ENCODE peak calls at places on chromosome 17, in seven cellular contexts. Q is choroid plexus epithelial cell, A is uterus, V is A549, R is brain microvascular endothelial cell, Z is ascending aorta, F is left ventricle myocardium inferior. L is an unnamed sample.

GRCh38 chr17:49775546-49776260 is 11.8 kb upstream of the FAM117A start:
- DNase-seq in Q (peak), A (no peak), V (no peak), R (peak), Z (no peak), F (no peak), L (no peak)

GRCh38 chr17:77693301-77693700 is 265.2 kb upstream of the TNRC6C start:
- DNase-seq in Q (no peak), A (no peak), V (no peak), R (no peak), Z (no peak), F (no peak), L (no peak)

GRCh38 chr17:30376621-30377452 is 1.9 kb upstream of the CPD start:
- DNase-seq in Q (peak), A (peak), V (no peak), R (peak), Z (no peak), F (peak), L (peak)

GRCh38 chr17:30519707-30520106 is 42.5 kb downstream of the GOSR1 start:
- DNase-seq in Q (peak), A (no peak), V (no peak), R (peak), Z (no peak), F (no peak), L (peak)

GRCh38 chr17:14582996-14583395 is 282.1 kb downstream of the HS3ST3B1 start:
- DNase-seq in Q (no peak), A (no peak), V (no peak), R (no peak), Z (no peak), F (no peak), L (no peak)

GRCh38 chr17:29571486-29571882 is 3.0 kb downstream of the TP53I13 start:
- DNase-seq in Q (no peak), A (no peak), V (no peak), R (no peak), Z (no peak), F (no peak), L (no peak)

GRCh38 chr17:50768348-50768761 is 1.0 kb upstream of the ANKRD40CL start:
- DNase-seq in Q (no peak), A (no peak), V (peak), R (no peak), Z (no peak), F (no peak), L (no peak)

GRCh38 chr17:35788504-35788998 is 6.9 kb downstream of the MMP28 start:
- DNase-seq in Q (peak), A (no peak), V (peak), R (peak), Z (no peak), F (no peak), L (peak)

GRCh38 chr17:74497471-74497870 is 31.0 kb downstream of the CD300A start:
- DNase-seq in Q (no peak), A (no peak), V (no peak), R (no peak), Z (no peak), F (no peak), L (no peak)

GRCh38 chr17:29683481-29683880 is 60.8 kb upstream of the CORO6 start:
- DNase-seq in Q (no peak), A (no peak), V (no peak), R (no peak), Z (no peak), F (no peak), L (no peak)

GRCh38 chr17:19645608-19646250 is 2.8 kb upstream of the ALDH3A2 start:
- DNase-seq in Q (peak), A (peak), V (peak), R (peak), Z (no peak), F (no peak), L (no peak)

GRCh38 chr17:67378444-67379250 is 1.6 kb downstream of the PITPNC1 start:
- DNase-seq in Q (peak), A (peak), V (peak), R (peak), Z (peak), F (peak), L (no peak)

GRCh38 chr17:2996208-2996855 is 67.1 kb downstream of the OR1D5 start:
- DNase-seq in Q (no peak), A (no peak), V (no peak), R (no peak), Z (no peak), F (no peak), L (no peak)

GRCh38 chr17:69501591-69502468 is 87.3 kb downstream of the MAP2K6 start:
- DNase-seq in Q (peak), A (peak), V (peak), R (no peak), Z (no peak), F (no peak), L (peak)

GRCh38 chr17:65633988-65634387 is 72.5 kb upstream of the AXIN2 start:
- DNase-seq in Q (peak), A (no peak), V (no peak), R (no peak), Z (no peak), F (no peak), L (no peak)

GRCh38 chr17:49925916-49926315 is 43.1 kb upstream of the DLX4 start:
- DNase-seq in Q (no peak), A (peak), V (no peak), R (no peak), Z (no peak), F (peak), L (no peak)

GRCh38 chr17:50785942-50786570 is 18.7 kb upstream of the ANKRD40CL start:
- DNase-seq in Q (peak), A (no peak), V (no peak), R (no peak), Z (no peak), F (no peak), L (no peak)

GRCh38 chr17:72687941-72688340 is 404.5 kb downstream of the SLC39A11 start:
- DNase-seq in Q (no peak), A (no peak), V (no peak), R (no peak), Z (no peak), F (no peak), L (no peak)

GRCh38 chr17:2023692-2024571 is 1.2 kb downstream of the RTN4RL1 start:
- DNase-seq in Q (peak), A (peak), V (peak), R (no peak), Z (no peak), F (no peak), L (no peak)

GRCh38 chr17:51245535-51245934 is 14.3 kb downstream of the MBTD1 start:
- DNase-seq in Q (peak), A (no peak), V (no peak), R (no peak), Z (no peak), F (no peak), L (no peak)

GRCh38 chr17:29664743-29665479 is 42.2 kb upstream of the CORO6 start:
- DNase-seq in Q (peak), A (no peak), V (peak), R (peak), Z (no peak), F (no peak), L (no peak)

GRCh38 chr17:52049051-52049450 is 109.5 kb downstream of the CA10 start:
- DNase-seq in Q (no peak), A (no peak), V (no peak), R (no peak), Z (no peak), F (no peak), L (no peak)

GRCh38 chr17:75854881-75855309 is 240 bp downstream of the WBP2 start:
- DNase-seq in Q (no peak), A (no peak), V (peak), R (no peak), Z (no peak), F (peak), L (no peak)

GRCh38 chr17:31416503-31416923 is 25.0 kb downstream of the RAB11FIP4 start:
- DNase-seq in Q (no peak), A (no peak), V (no peak), R (no peak), Z (no peak), F (peak), L (no peak)

DNA sequence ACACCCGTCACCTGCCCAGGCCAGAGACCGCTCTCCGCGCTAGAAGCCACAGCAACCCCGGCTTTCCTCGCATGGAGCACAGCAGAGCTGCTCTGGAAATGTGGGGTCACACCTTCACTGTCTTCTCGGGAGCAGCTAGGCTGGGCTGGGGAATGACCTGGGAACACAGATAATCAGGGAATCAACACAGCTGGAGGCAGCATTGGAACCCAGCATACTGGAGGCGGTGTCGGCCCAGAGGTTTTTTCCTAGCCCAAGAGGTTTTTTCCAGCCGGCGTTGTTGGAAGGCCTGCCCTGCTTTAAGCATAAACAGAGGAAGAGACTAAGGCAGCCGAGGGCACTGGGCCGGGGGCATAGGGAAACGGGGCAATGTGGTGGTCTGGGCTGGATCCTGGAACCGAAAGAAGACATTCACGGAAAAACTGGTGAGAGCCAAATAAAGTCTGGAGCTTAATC is 808 bp upstream of the PLD6 start:
- DNase-seq in Q (no peak), A (no peak), V (no peak), R (no peak), Z (no peak), F (no peak), L (no peak)
- H3K4me3 ChIP-seq in Q (no peak), A (peak), V (no peak), R (no peak), Z (no peak), F (peak), L (no peak)

GRCh38 chr17:48646183-48647102 is 20.3 kb upstream of the HOXB9 start:
- DNase-seq in Q (no peak), A (no peak), V (peak), R (no peak), Z (no peak), F (no peak), L (no peak)
- TF ChIP-seq CTCF in Q (no peak), A (no peak), V (no peak), R (no peak), Z (no peak), F (no peak), L (no peak)

DNA sequence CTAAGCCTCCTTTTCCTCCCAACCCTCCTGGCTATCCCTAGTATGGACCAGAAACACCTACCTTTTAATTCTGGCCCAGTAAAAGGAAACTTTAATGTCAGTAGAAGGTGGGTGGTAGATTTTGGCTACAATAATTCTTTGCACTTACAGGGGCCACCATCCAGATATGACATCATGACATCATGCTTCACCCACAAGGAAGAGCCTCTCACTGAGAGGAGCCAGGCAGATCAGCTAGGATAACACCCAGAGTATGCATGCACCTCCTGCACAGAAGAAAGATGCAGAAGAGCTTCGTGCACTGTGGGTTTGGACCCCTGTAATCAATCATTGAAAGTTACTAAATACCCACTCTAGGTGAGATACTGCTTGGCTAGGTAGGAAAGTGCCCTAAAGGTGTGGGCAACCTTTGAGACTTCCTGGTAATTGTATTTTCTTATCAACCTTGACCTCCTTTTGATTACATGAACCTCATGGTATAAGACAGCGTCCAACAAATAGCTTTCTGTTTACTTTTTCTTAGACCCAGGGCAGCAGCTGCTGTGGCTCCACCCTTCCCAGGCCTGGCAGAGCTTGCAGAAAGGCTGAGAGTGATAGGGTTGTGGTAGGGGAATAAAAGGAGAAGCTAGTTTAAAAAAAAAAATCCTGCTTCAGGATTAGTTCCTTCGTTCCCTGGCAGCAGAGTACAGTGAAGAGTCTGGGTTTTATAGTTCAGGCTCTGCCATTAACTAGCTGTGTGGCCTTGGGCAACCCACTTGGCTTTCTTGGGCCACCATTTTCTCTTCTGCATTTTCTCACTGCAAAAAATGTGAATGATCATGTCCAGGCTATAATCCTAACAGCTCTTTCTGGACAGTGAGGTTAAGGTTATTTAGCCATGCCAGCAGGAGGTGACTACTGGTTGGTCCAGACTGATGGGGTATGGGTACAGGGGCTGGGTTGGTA is 6.2 kb downstream of the MAP3K14 start:
- DNase-seq in Q (no peak), A (no peak), V (no peak), R (no peak), Z (no peak), F (peak), L (no peak)
- H3K4me3 ChIP-seq in Q (no peak), A (no peak), V (peak), R (no peak), Z (no peak), F (peak), L (no peak)

GRCh38 chr17:81921996-81922565 is 4.1 kb upstream of the SIRT7 start:
- DNase-seq in Q (no peak), A (no peak), V (no peak), R (no peak), Z (no peak), F (no peak), L (no peak)

GRCh38 chr17:81921531-81921862 is 3.5 kb upstream of the SIRT7 start:
- DNase-seq in Q (no peak), A (no peak), V (no peak), R (no peak), Z (no peak), F (no peak), L (no peak)

GRCh38 chr17:81924557-81925532 is 2.7 kb downstream of the MAFG start:
- DNase-seq in Q (no peak), A (no peak), V (no peak), R (no peak), Z (no peak), F (no peak), L (no peak)

GRCh38 chr17:81922566-81923301 is 4.8 kb upstream of the SIRT7 start:
- DNase-seq in Q (no peak), A (no peak), V (no peak), R (no peak), Z (no peak), F (no peak), L (no peak)

GRCh38 chr17:81923302-81924260 is 4.0 kb downstream of the MAFG start:
- DNase-seq in Q (peak), A (no peak), V (peak), R (peak), Z (no peak), F (peak), L (peak)
- TF ChIP-seq CTCF in Q (no peak), A (no peak), V (no peak), R (no peak), Z (no peak), F (no peak), L (no peak)

GRCh38 chr17:27349540-27350021 is 55.7 kb downstream of the WSB1 start:
- DNase-seq in Q (no peak), A (no peak), V (no peak), R (no peak), Z (no peak), F (no peak), L (no peak)

GRCh38 chr17:27346228-27346899 is 52.5 kb downstream of the WSB1 start:
- DNase-seq in Q (no peak), A (no peak), V (no peak), R (no peak), Z (no peak), F (no peak), L (no peak)

GRCh38 chr17:27345141-27345904 is 51.4 kb downstream of the WSB1 start:
- DNase-seq in Q (no peak), A (no peak), V (no peak), R (no peak), Z (no peak), F (no peak), L (peak)

GRCh38 chr17:27351741-27352140 is 57.8 kb downstream of the WSB1 start:
- DNase-seq in Q (peak), A (no peak), V (no peak), R (no peak), Z (no peak), F (no peak), L (no peak)

DNA sequence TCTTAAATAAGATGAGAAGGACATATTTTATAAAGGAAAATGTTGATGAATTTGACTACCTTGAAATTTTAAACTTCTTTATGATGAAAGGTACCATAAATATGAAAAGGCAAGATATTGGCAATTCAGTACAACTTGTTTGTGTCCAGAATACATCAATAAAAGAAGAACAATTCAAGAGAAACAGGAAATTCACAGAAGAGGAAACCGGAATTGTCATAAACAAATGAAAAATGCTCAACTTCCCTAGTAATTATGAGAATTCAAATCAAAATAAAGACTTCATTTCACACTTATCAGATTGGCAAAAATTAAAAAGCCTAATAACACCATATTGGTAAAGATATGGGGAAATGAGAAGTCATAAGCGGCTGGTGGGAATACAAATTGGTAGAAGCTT is 54.3 kb downstream of the WSB1 start:
- DNase-seq in Q (no peak), A (no peak), V (no peak), R (no peak), Z (no peak), F (no peak), L (no peak)
- H3K4me3 ChIP-seq in Q (no peak), A (no peak), V (peak), R (no peak), Z (no peak), F (no peak), L (no peak)

L was measured in kidney epithelial cell.